ENCODE peak calls at places on chromosomes 4 and X, in nine cellular contexts. E is AG10803; D is K562; X is left lung; I is GM23338; P is neural progenitor cell; U is CD8-positive, alpha-beta T cell; H is neural crest cell; Z is nephron progenitor cell. C is an unnamed sample.

GRCh38 chrX:39714471-39714870 is 383.3 kb downstream of the BCOR start:
- DNase-seq in P (no peak), U (no peak), H (no peak), D (no peak), Z (no peak), I (no peak), X (no peak), E (no peak), C (no peak)

GRCh38 chr4:165330666-165331065 is 3.2 kb downstream of the MSMO1 start:
- DNase-seq in X (no peak), H (no peak), U (no peak), E (no peak), Z (no peak), D (no peak), I (no peak), P (no peak), C (no peak)

GRCh38 chr4:1815096-1815996 is 22.3 kb downstream of the FGFR3 start:
- DNase-seq in E (no peak), U (no peak), H (no peak), P (no peak), D (no peak), Z (no peak), X (peak), I (no peak), C (peak)

GRCh38 chrX:124216396-124217124 is 115.9 kb upstream of the TEX13D start:
- DNase-seq in H (peak), P (peak), Z (no peak), E (no peak), X (no peak), I (peak), D (no peak), U (no peak), C (no peak)

GRCh38 chr4:822361-823092 is 3.4 kb downstream of the CPLX1 start:
- DNase-seq in Z (no peak), H (no peak), X (peak), P (no peak), E (no peak), D (no peak), I (no peak), U (no peak), C (no peak)

GRCh38 chr4:4270529-4270928 is 19.4 kb downstream of the LYAR start:
- DNase-seq in Z (no peak), I (no peak), P (no peak), H (no peak), X (no peak), D (no peak), E (no peak), U (no peak), C (no peak)

GRCh38 chrX:40010550-40011364 is 87.0 kb downstream of the BCOR start:
- DNase-seq in D (no peak), P (peak), U (no peak), X (no peak), E (no peak), Z (peak), I (no peak), H (no peak), C (no peak)

GRCh38 chrX:136477026-136477425 is 10.7 kb upstream of the BRS3 start:
- DNase-seq in P (no peak), U (no peak), I (no peak), Z (no peak), E (no peak), H (no peak), X (no peak), D (no peak), C (no peak)

GRCh38 chrX:68498044-68498507 is 775 bp upstream of the YIPF6 start:
- DNase-seq in E (peak), X (no peak), Z (no peak), H (no peak), D (no peak), U (no peak), I (peak), P (no peak), C (no peak)

GRCh38 chr4:3766207-3766790 is at the start of gene ADRA2C:
- DNase-seq in P (peak), D (peak), E (peak), Z (peak), I (peak), U (no peak), X (no peak), H (peak), C (no peak)

GRCh38 chrX:16807548-16807947 is 21.3 kb downstream of the TXLNG start:
- DNase-seq in E (peak), P (peak), Z (no peak), U (no peak), X (no peak), H (no peak), D (no peak), I (peak), C (no peak)
- TF ChIP-seq CTCF in E (peak), P (peak), Z (peak), U (no peak), X (no peak), H (peak), D (no peak), I (peak), C (no peak)

GRCh38 chr4:180947421-180947820 is 1295.8 kb upstream of the TENM3 start:
- DNase-seq in U (no peak), P (peak), E (peak), H (no peak), D (no peak), Z (no peak), X (no peak), I (no peak), C (no peak)

GRCh38 chr4:180949825-180950224 is 1293.4 kb upstream of the TENM3 start:
- DNase-seq in P (no peak), X (no peak), I (no peak), D (no peak), E (no peak), U (no peak), H (no peak), Z (no peak), C (no peak)

GRCh38 chr4:180953572-180953971 is 1289.6 kb upstream of the TENM3 start:
- DNase-seq in P (peak), U (no peak), H (no peak), D (no peak), E (no peak), I (peak), X (no peak), Z (peak), C (no peak)

GRCh38 chr4:180951312-180951711 is 1291.9 kb upstream of the TENM3 start:
- DNase-seq in E (no peak), X (no peak), I (no peak), D (no peak), Z (no peak), H (no peak), P (no peak), U (no peak), C (no peak)

DNA sequence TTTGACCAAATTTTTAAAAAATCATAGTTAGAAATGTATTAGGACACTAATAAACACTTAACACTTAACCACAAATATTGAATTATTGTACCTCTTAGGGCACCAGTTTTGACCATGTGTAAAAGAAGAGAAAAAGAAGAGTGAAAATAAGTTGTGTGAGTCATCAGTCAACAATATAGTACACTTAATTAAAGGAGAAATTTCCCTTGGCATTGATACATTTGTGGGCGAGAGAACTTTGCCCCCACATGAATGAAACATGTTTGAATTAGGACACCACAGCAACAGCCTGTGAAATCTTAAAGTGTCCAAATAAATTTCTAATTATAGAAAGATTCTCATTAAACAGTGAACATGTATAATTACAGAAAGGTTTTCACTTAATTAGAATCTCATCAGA is 1292.8 kb upstream of the TENM3 start:
- DNase-seq in I (no peak), H (no peak), U (no peak), P (no peak), E (no peak), Z (no peak), D (no peak), X (no peak), C (no peak)
- TF ChIP-seq CTCF in I (no peak), H (no peak), U (no peak), P (no peak), E (no peak), Z (no peak), D (no peak), X (no peak), C (no peak)

GRCh38 chrX:74534569-74535038 is 79.8 kb downstream of the RLIM start:
- DNase-seq in P (no peak), Z (no peak), I (no peak), E (peak), H (no peak), X (no peak), U (no peak), D (no peak), C (no peak)

GRCh38 chrX:74536142-74537010 is 78.0 kb downstream of the RLIM start:
- DNase-seq in P (peak), X (peak), U (peak), I (peak), H (peak), D (peak), E (peak), Z (peak), C (peak)

GRCh38 chrX:74535633-74536141 is 78.7 kb downstream of the RLIM start:
- DNase-seq in X (peak), P (peak), U (peak), I (peak), E (peak), D (peak), Z (peak), H (peak), C (no peak)

GRCh38 chrX:74537011-74537390 is 77.4 kb downstream of the RLIM start:
- DNase-seq in Z (no peak), H (no peak), E (no peak), I (peak), U (no peak), X (no peak), P (no peak), D (no peak), C (no peak)

DNA sequence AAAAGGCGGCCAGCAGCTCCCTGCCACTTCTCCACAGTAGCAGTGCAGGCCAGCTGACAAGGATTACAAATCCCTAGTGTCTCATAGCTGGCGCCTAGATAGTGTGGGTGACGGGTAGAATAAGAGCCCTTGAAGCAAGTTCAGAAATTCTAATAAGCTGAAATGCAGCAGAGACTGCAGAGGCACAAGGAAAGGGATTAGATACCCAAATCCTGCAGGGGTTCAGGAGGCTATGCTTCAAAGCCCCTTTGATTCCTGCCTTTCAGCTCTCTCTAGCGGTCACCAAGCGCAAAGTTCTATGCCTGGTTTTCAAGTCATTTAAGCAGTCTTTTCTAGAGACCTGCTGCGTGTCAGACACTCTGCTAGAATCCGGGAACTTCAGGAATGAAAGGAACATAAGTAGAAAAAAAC is 79.2 kb downstream of the RLIM start:
- DNase-seq in D (peak), P (peak), I (peak), E (peak), H (no peak), Z (peak), U (no peak), X (no peak), C (no peak)
- TF ChIP-seq CTCF in D (peak), P (peak), I (peak), E (peak), H (peak), Z (no peak), U (no peak), X (peak), C (no peak)

DNA sequence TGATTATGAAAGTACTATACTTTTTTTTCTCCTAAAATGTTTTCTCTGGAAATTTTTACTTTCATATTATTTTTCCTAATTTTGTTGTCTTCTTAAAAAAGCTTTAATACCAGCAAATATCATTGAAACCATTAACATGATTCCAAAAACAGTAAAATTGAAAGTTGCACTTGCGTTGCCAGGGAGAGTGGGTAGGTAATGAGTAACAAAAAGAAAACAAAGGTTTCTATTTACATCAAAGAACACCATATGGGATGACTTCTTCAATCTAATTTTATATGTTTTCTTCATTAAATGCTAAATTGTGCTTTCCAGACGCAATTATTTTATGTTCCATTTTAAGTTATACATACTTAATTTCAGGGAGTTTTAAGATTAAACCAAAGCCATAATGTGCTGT is 108.3 kb upstream of the VCX2 start:
- DNase-seq in P (no peak), U (no peak), I (no peak), X (no peak), D (no peak), E (no peak), Z (no peak), H (no peak), C (no peak)
- TF ChIP-seq CTCF in P (no peak), U (no peak), I (no peak), X (no peak), D (no peak), E (no peak), Z (no peak), H (no peak), C (no peak)

GRCh38 chr4:142129931-142130330 is 493.5 kb downstream of the IL15 start:
- DNase-seq in D (no peak), Z (no peak), X (no peak), H (no peak), E (no peak), P (no peak), I (no peak), U (no peak), C (no peak)

GRCh38 chr4:142124874-142125273 is 488.5 kb downstream of the IL15 start:
- DNase-seq in Z (no peak), H (no peak), U (no peak), P (no peak), E (no peak), D (no peak), X (no peak), I (no peak), C (no peak)

GRCh38 chr4:142129473-142129872 is 493.1 kb downstream of the IL15 start:
- DNase-seq in D (no peak), P (no peak), I (no peak), U (no peak), Z (no peak), H (no peak), X (no peak), E (no peak), C (no peak)

GRCh38 chr4:142128529-142128928 is 492.1 kb downstream of the IL15 start:
- DNase-seq in H (no peak), I (peak), U (no peak), D (no peak), Z (peak), E (peak), X (no peak), P (no peak), C (no peak)

GRCh38 chr4:142126890-142127497 is 490.6 kb downstream of the IL15 start:
- DNase-seq in P (peak), U (peak), I (peak), E (peak), D (peak), H (peak), Z (peak), X (no peak), C (no peak)
- TF ChIP-seq CTCF in P (peak), U (peak), I (peak), E (peak), D (peak), H (peak), Z (peak), X (peak), C (no peak)

DNA sequence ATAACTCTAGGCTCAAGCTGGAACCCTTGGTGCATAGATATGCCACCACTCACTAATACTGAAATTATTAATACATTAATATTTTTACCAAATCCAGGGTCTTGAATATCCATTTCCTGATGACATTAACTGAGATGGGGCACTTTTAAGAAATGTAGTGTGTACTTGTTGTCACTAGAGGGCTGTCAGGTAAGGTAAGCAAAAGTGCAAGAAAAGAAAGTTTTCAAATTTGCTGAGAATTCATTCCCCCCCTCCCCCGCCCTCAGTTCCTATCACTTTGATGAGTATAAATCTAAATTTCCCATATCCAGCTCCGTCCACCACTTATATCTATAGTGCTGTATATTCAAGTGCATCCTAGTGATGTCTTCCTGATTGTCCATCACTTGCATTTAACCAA is 20.5 kb upstream of the WDR44 start:
- DNase-seq in Z (no peak), I (peak), U (no peak), X (no peak), H (no peak), P (no peak), D (peak), E (no peak), C (no peak)
- TF ChIP-seq CTCF in Z (peak), I (peak), U (no peak), X (no peak), H (peak), P (peak), D (peak), E (peak), C (no peak)

GRCh38 chrX:94830717-94831116 is 1156.7 kb downstream of the FAM133A start:
- DNase-seq in H (no peak), U (no peak), X (no peak), D (no peak), P (no peak), Z (no peak), I (no peak), E (no peak), C (no peak)

GRCh38 chrX:94834226-94834625 is 1160.2 kb downstream of the FAM133A start:
- DNase-seq in P (no peak), D (no peak), U (no peak), X (no peak), H (no peak), E (no peak), Z (no peak), I (no peak), C (no peak)

DNA sequence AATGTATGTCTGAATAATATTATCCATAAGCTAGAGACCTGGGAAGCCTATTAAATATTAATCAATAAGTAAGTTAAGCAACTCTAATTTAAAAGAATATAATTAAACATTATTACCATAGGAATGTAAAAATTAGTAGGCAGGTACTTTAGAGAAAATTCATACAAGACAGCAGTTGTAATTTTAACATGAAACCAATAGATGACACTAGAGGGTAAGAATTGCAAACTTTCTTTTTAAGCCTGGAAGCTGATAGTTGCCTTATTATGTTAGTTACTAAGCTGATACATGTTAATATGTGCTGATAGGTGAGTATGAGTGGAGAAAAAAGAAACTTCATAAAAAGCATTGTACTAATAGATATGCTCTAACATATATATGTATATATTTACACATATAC is 1157.4 kb downstream of the FAM133A start:
- DNase-seq in H (no peak), I (peak), Z (no peak), D (no peak), X (no peak), P (peak), U (no peak), E (peak), C (no peak)
- TF ChIP-seq CTCF in H (peak), I (peak), Z (peak), D (no peak), X (peak), P (peak), U (no peak), E (peak), C (no peak)

DNA sequence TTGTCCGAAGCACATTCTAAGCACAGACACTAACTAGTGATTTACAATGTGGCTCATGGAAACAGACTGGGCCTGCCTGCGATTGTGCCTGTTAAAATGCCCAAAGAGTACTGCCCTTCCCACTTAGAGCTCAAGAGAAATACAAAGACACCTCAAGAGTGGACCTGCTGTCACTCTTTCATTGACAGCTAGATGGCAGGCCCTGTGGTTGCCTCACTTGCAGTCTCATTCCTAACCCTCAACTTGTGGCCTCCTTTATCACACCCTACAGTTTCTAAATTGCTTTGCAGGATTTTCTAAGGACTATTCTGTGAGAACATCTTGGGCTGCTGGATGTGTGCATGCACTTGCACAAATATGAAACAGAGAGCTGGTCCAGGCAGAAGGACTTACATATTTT is 331.0 kb upstream of the EMCN start:
- DNase-seq in I (peak), Z (no peak), E (no peak), X (no peak), P (peak), U (no peak), D (no peak), H (no peak), C (no peak)
- TF ChIP-seq CTCF in I (peak), Z (no peak), E (no peak), X (no peak), P (peak), U (no peak), D (no peak), H (peak), C (no peak)